ENCODE peak calls at places on chromosome 6, in eight cellular contexts. One of them, this sample, is unnamed. For H3K4me1 and H3K9me3, the result is how much of the 10 kb centered on the place peaks cover.

GRCh38 chr6:126054258-126054702 is 67.9 kb downstream of the TRMT11 start:
- DNase-seq in IMR-90: no peak
- DNase-seq in CD4-positive, CD25-positive, alpha-beta regulatory T cell: no peak
- DNase-seq in mesenchymal stem cell: peak
- DNase-seq in stomach: no peak
- DNase-seq in fibroblast of lung: peak
- DNase-seq in adrenal gland: peak
- DNase-seq in HCT116: no peak
- DNase-seq in this sample: no peak

GRCh38 chr6:123321020-123321419 is 315.7 kb downstream of the TRDN start:
- DNase-seq in fibroblast of lung: no peak
- DNase-seq in CD4-positive, CD25-positive, alpha-beta regulatory T cell: no peak
- DNase-seq in HCT116: no peak
- DNase-seq in stomach: no peak
- DNase-seq in mesenchymal stem cell: no peak
- DNase-seq in adrenal gland: no peak
- DNase-seq in IMR-90: no peak
- DNase-seq in this sample: no peak

GRCh38 chr6:24988562-24988961 is 52.8 kb upstream of the RIPOR2 start:
- DNase-seq in HCT116: no peak
- DNase-seq in stomach: no peak
- DNase-seq in fibroblast of lung: no peak
- DNase-seq in mesenchymal stem cell: peak
- DNase-seq in IMR-90: no peak
- DNase-seq in CD4-positive, CD25-positive, alpha-beta regulatory T cell: no peak
- DNase-seq in adrenal gland: no peak
- DNase-seq in this sample: no peak

GRCh38 chr6:52877786-52878185 is 31.7 kb downstream of the GSTA3 start:
- DNase-seq in CD4-positive, CD25-positive, alpha-beta regulatory T cell: no peak
- DNase-seq in fibroblast of lung: peak
- DNase-seq in adrenal gland: no peak
- DNase-seq in HCT116: no peak
- DNase-seq in stomach: no peak
- DNase-seq in mesenchymal stem cell: peak
- DNase-seq in IMR-90: peak
- DNase-seq in this sample: no peak

GRCh38 chr6:22892452-22892851 is 323.1 kb downstream of the HDGFL1 start:
- DNase-seq in stomach: no peak
- DNase-seq in adrenal gland: no peak
- DNase-seq in IMR-90: peak
- DNase-seq in mesenchymal stem cell: peak
- DNase-seq in fibroblast of lung: peak
- DNase-seq in CD4-positive, CD25-positive, alpha-beta regulatory T cell: no peak
- DNase-seq in HCT116: no peak
- DNase-seq in this sample: no peak

GRCh38 chr6:24154121-24154520 is 28.1 kb downstream of the NRSN1 start:
- DNase-seq in mesenchymal stem cell: no peak
- DNase-seq in HCT116: no peak
- DNase-seq in CD4-positive, CD25-positive, alpha-beta regulatory T cell: no peak
- DNase-seq in stomach: no peak
- DNase-seq in fibroblast of lung: peak
- DNase-seq in IMR-90: no peak
- DNase-seq in adrenal gland: no peak
- DNase-seq in this sample: no peak

GRCh38 chr6:149032599-149033405 is 284.7 kb upstream of the TAB2 start:
- DNase-seq in mesenchymal stem cell: peak
- DNase-seq in adrenal gland: peak
- DNase-seq in stomach: no peak
- DNase-seq in HCT116: no peak
- DNase-seq in CD4-positive, CD25-positive, alpha-beta regulatory T cell: peak
- DNase-seq in fibroblast of lung: peak
- DNase-seq in IMR-90: peak
- DNase-seq in this sample: no peak

GRCh38 chr6:11953641-11954040 is 58.5 kb upstream of the HIVEP1 start:
- DNase-seq in adrenal gland: no peak
- DNase-seq in fibroblast of lung: peak
- DNase-seq in stomach: no peak
- DNase-seq in IMR-90: no peak
- DNase-seq in HCT116: no peak
- DNase-seq in mesenchymal stem cell: no peak
- DNase-seq in CD4-positive, CD25-positive, alpha-beta regulatory T cell: no peak
- DNase-seq in this sample: peak

GRCh38 chr6:152496731-152497130 is 140.4 kb downstream of the SYNE1 start:
- DNase-seq in HCT116: no peak
- DNase-seq in mesenchymal stem cell: no peak
- DNase-seq in fibroblast of lung: no peak
- DNase-seq in stomach: no peak
- DNase-seq in IMR-90: no peak
- DNase-seq in CD4-positive, CD25-positive, alpha-beta regulatory T cell: no peak
- DNase-seq in adrenal gland: no peak
- DNase-seq in this sample: no peak

GRCh38 chr6:105692630-105693212 is 289.8 kb upstream of the PREP start:
- DNase-seq in HCT116: no peak
- DNase-seq in IMR-90: no peak
- DNase-seq in fibroblast of lung: no peak
- DNase-seq in mesenchymal stem cell: no peak
- DNase-seq in CD4-positive, CD25-positive, alpha-beta regulatory T cell: no peak
- DNase-seq in adrenal gland: no peak
- DNase-seq in stomach: no peak
- DNase-seq in this sample: no peak

GRCh38 chr6:28632326-28632851 is 106.7 kb downstream of the GPX5 start:
- DNase-seq in IMR-90: no peak
- DNase-seq in adrenal gland: no peak
- DNase-seq in fibroblast of lung: no peak
- DNase-seq in HCT116: no peak
- DNase-seq in mesenchymal stem cell: no peak
- DNase-seq in stomach: no peak
- DNase-seq in CD4-positive, CD25-positive, alpha-beta regulatory T cell: no peak
- DNase-seq in this sample: no peak

GRCh38 chr6:31035862-31036497 is 25.7 kb downstream of the MUC22 start:
- DNase-seq in fibroblast of lung: no peak
- DNase-seq in adrenal gland: no peak
- DNase-seq in CD4-positive, CD25-positive, alpha-beta regulatory T cell: no peak
- DNase-seq in IMR-90: peak
- DNase-seq in mesenchymal stem cell: no peak
- DNase-seq in HCT116: no peak
- DNase-seq in stomach: no peak
- DNase-seq in this sample: no peak

GRCh38 chr6:154501287-154501868 is 9.1 kb downstream of the CNKSR3 start:
- DNase-seq in IMR-90: no peak
- DNase-seq in adrenal gland: no peak
- DNase-seq in mesenchymal stem cell: no peak
- DNase-seq in HCT116: no peak
- DNase-seq in CD4-positive, CD25-positive, alpha-beta regulatory T cell: no peak
- DNase-seq in fibroblast of lung: no peak
- DNase-seq in stomach: no peak
- DNase-seq in this sample: no peak

GRCh38 chr6:136280032-136280609 is 9.5 kb downstream of the BCLAF1 start:
- DNase-seq in HCT116: no peak
- DNase-seq in IMR-90: no peak
- DNase-seq in mesenchymal stem cell: no peak
- DNase-seq in CD4-positive, CD25-positive, alpha-beta regulatory T cell: no peak
- DNase-seq in fibroblast of lung: no peak
- DNase-seq in adrenal gland: no peak
- DNase-seq in stomach: no peak
- DNase-seq in this sample: no peak

DNA sequence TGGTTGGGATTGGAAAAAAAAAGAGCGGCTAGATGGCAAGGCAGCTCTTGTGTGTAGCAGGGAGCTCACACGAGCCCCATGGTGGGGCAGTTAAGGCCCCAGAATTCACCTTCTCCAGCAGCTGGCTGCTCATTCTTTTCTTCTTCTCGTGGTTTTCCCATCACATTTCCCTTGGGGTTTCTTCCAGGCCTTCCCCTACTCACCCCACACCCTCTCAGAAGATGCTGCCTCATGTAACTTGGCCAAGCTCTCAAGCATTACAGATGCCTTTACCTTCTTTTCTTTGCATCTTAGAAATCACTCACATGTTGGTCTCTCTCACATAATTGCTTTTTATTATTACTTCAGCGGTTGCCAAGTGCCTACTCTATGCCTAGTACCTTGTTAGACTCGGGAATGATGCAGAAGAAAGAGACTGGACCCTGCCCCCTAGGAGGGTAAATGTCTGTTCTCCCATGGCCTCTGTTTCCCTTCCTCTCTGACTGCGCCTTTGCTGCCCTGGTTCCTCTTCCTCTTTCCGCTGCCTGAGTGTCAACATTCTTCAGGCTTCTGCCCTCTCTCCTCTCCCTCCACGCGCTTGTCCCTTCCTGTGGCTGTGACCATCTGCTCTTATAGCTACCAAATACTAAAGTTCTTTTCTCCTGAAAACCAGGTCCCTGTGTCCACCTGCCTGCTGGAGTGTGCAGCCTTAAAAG is 28.6 kb downstream of the PPARD start:
- DNase-seq in IMR-90: peak
- DNase-seq in adrenal gland: no peak
- DNase-seq in CD4-positive, CD25-positive, alpha-beta regulatory T cell: no peak
- DNase-seq in fibroblast of lung: no peak
- DNase-seq in mesenchymal stem cell: no peak
- DNase-seq in HCT116: no peak
- DNase-seq in stomach: no peak
- DNase-seq in this sample: no peak
- H3K4me1 ChIP-seq in IMR-90: under half
- H3K4me1 ChIP-seq in adrenal gland: under half
- H3K4me1 ChIP-seq in CD4-positive, CD25-positive, alpha-beta regulatory T cell: under half
- H3K4me1 ChIP-seq in fibroblast of lung: under half
- H3K4me1 ChIP-seq in mesenchymal stem cell: under half
- H3K4me1 ChIP-seq in HCT116: half or more
- H3K4me1 ChIP-seq in stomach: under half
- H3K4me1 ChIP-seq in this sample: under half

GRCh38 chr6:165205632-165206031 is 103.8 kb downstream of the C6orf118 start:
- DNase-seq in adrenal gland: no peak
- DNase-seq in CD4-positive, CD25-positive, alpha-beta regulatory T cell: no peak
- DNase-seq in HCT116: no peak
- DNase-seq in IMR-90: no peak
- DNase-seq in fibroblast of lung: no peak
- DNase-seq in mesenchymal stem cell: no peak
- DNase-seq in stomach: no peak
- DNase-seq in this sample: no peak
- H3K27ac ChIP-seq in adrenal gland: no peak
- H3K27ac ChIP-seq in CD4-positive, CD25-positive, alpha-beta regulatory T cell: no peak
- H3K27ac ChIP-seq in HCT116: no peak
- H3K27ac ChIP-seq in IMR-90: no peak
- H3K27ac ChIP-seq in fibroblast of lung: no peak
- H3K27ac ChIP-seq in mesenchymal stem cell: no peak
- H3K27ac ChIP-seq in stomach: no peak
- H3K27ac ChIP-seq in this sample: no peak

GRCh38 chr6:164855281-164855680 is 454.1 kb downstream of the C6orf118 start:
- DNase-seq in IMR-90: no peak
- DNase-seq in adrenal gland: no peak
- DNase-seq in CD4-positive, CD25-positive, alpha-beta regulatory T cell: no peak
- DNase-seq in fibroblast of lung: no peak
- DNase-seq in mesenchymal stem cell: no peak
- DNase-seq in HCT116: no peak
- DNase-seq in stomach: no peak
- DNase-seq in this sample: no peak
- H3K9me3 ChIP-seq in IMR-90: under half
- H3K9me3 ChIP-seq in adrenal gland: under half
- H3K9me3 ChIP-seq in CD4-positive, CD25-positive, alpha-beta regulatory T cell: under half
- H3K9me3 ChIP-seq in fibroblast of lung: under half
- H3K9me3 ChIP-seq in mesenchymal stem cell: under half
- H3K9me3 ChIP-seq in HCT116: under half
- H3K9me3 ChIP-seq in stomach: under half
- H3K9me3 ChIP-seq in this sample: under half

DNA sequence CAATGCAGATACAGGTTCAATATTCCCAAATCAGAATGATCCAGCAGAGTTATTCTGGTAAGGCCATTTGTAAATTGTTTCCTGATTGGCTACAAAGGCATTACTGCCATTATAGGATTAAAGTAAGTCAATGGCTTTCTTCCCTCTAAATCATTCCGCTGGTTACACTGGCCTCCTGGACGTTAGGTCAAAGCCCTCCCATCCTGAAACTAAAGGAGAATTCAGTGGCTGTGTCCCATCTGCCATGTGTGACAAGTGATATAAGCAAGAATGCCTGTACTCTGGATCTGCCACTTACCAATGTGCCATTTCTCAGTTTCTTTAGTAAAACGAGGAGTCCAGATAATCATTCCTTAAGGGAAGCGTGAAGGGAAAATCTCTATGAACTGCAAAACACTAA is 221.3 kb downstream of the FOXC1 start:
- DNase-seq in HCT116: no peak
- DNase-seq in CD4-positive, CD25-positive, alpha-beta regulatory T cell: no peak
- DNase-seq in stomach: no peak
- DNase-seq in fibroblast of lung: no peak
- DNase-seq in mesenchymal stem cell: no peak
- DNase-seq in IMR-90: no peak
- DNase-seq in adrenal gland: no peak
- DNase-seq in this sample: no peak
- H3K4me1 ChIP-seq in HCT116: under half
- H3K4me1 ChIP-seq in CD4-positive, CD25-positive, alpha-beta regulatory T cell: under half
- H3K4me1 ChIP-seq in stomach: under half
- H3K4me1 ChIP-seq in fibroblast of lung: under half
- H3K4me1 ChIP-seq in mesenchymal stem cell: under half
- H3K4me1 ChIP-seq in IMR-90: under half
- H3K4me1 ChIP-seq in adrenal gland: under half
- H3K4me1 ChIP-seq in this sample: under half

DNA sequence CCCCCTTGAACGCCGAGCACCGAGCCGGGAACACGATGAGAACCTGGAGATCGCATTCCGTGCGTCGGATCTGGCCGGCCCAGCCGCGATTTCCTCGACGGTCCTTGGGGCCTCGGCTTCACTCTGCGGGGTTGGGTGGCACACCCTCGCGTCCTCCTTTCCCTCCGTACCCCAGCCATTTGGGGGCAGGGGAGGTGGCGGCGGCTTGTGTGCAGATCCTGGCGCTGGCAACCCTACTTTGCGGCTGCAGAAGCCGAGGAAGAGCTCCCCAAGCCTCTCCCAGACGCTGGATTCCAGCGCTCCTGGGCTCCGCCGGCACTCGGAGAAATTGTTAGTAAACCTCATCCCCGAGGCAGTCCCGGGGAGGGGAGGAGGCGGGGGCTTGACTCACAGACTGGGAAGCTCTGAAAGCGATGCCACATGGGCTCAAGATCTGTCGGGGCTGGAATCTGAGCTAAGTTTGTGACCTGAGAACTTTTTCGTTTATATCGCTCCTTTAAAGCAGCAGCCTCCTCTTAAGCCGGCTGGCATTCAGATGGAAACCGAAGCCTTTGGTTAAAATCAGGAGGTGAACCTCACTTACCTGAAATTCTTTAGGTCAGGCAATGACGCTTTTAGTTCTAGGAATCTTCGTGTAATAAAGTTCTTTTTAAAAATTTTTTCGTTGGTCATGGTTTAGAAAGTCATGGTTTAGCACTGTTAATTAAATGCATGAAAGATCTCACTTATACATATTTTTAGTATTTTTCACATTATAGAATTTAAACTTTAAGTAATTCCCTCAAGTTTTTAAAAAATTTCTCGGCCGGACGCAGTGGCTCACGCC is 850 bp downstream of the DSE start:
- DNase-seq in adrenal gland: peak
- DNase-seq in stomach: peak
- DNase-seq in HCT116: peak
- DNase-seq in IMR-90: peak
- DNase-seq in mesenchymal stem cell: peak
- DNase-seq in fibroblast of lung: peak
- DNase-seq in CD4-positive, CD25-positive, alpha-beta regulatory T cell: no peak
- DNase-seq in this sample: peak
- H3K27ac ChIP-seq in adrenal gland: peak
- H3K27ac ChIP-seq in stomach: peak
- H3K27ac ChIP-seq in HCT116: peak
- H3K27ac ChIP-seq in IMR-90: peak
- H3K27ac ChIP-seq in mesenchymal stem cell: peak
- H3K27ac ChIP-seq in fibroblast of lung: peak
- H3K27ac ChIP-seq in CD4-positive, CD25-positive, alpha-beta regulatory T cell: no peak
- H3K27ac ChIP-seq in this sample: peak